ENCODE peak calls at places on chromosomes 4 and X, in seven cellular contexts. H is uterus, L is hepatocyte, X is upper lobe of left lung, D is cardiac muscle cell, U is tibial artery, T is spleen. F is an unnamed sample. For H3K36me3, the result is how much of the 10 kb centered on the place peaks cover.

GRCh38 chrX:71871367-71871766 is 39.3 kb upstream of the NHSL2 start:
- DNase-seq in H (no peak), L (no peak), X (no peak), D (no peak), U (no peak), T (no peak), F (no peak)

GRCh38 chrX:47171996-47172395 is 21.6 kb upstream of the UBA1 start:
- DNase-seq in H (no peak), L (no peak), X (no peak), D (no peak), U (no peak), T (peak), F (peak)

GRCh38 chrX:70046978-70047377 is 2.8 kb downstream of the AWAT2 start:
- DNase-seq in H (no peak), L (no peak), X (no peak), D (no peak), U (no peak), T (no peak), F (no peak)

GRCh38 chrX:23503835-23504539 is 163.3 kb upstream of the PRDX4 start:
- DNase-seq in H (no peak), L (peak), X (no peak), D (peak), U (peak), T (no peak), F (no peak)

GRCh38 chr4:24743931-24744330 is 51.4 kb upstream of the SOD3 start:
- DNase-seq in H (peak), L (peak), X (no peak), D (peak), U (no peak), T (no peak), F (no peak)

GRCh38 chr4:52038109-52038912 is at the start of gene SGCB:
- DNase-seq in H (peak), L (peak), X (peak), D (peak), U (peak), T (peak), F (peak)

GRCh38 chrX:131671714-131672113 is 127.8 kb downstream of the OR13H1 start:
- DNase-seq in H (no peak), L (no peak), X (no peak), D (no peak), U (no peak), T (no peak), F (no peak)

GRCh38 chr4:8459867-8460453 is 19.4 kb downstream of the TRMT44 start:
- DNase-seq in H (no peak), L (peak), X (no peak), D (no peak), U (no peak), T (no peak), F (no peak)

GRCh38 chr4:99402765-99403164 is 32.4 kb downstream of the ADH7 start:
- DNase-seq in H (no peak), L (no peak), X (no peak), D (no peak), U (no peak), T (no peak), F (no peak)

GRCh38 chr4:40990202-40990898 is 224.0 kb downstream of the APBB2 start:
- DNase-seq in H (no peak), L (no peak), X (no peak), D (no peak), U (no peak), T (no peak), F (no peak)

GRCh38 chr4:147550626-147551250 is 66.5 kb upstream of the TMEM184C start:
- DNase-seq in H (no peak), L (no peak), X (no peak), D (no peak), U (peak), T (no peak), F (no peak)

GRCh38 chr4:21596521-21596920 is 352.1 kb downstream of the KCNIP4 start:
- DNase-seq in H (no peak), L (peak), X (no peak), D (no peak), U (no peak), T (no peak), F (no peak)

GRCh38 chr4:169229571-169230028 is 41.2 kb downstream of the SH3RF1 start:
- DNase-seq in H (peak), L (peak), X (no peak), D (no peak), U (no peak), T (no peak), F (no peak)

GRCh38 chr4:40316782-40317635 is 18.1 kb upstream of the CHRNA9 start:
- DNase-seq in H (peak), L (peak), X (no peak), D (peak), U (peak), T (no peak), F (peak)

GRCh38 chr4:67198757-67199156 is 346.5 kb downstream of the CENPC start:
- DNase-seq in H (no peak), L (peak), X (no peak), D (peak), U (no peak), T (no peak), F (no peak)

GRCh38 chr4:160848901-160849735 is 1314.7 kb downstream of the FSTL5 start:
- DNase-seq in H (no peak), L (peak), X (no peak), D (peak), U (no peak), T (no peak), F (no peak)

GRCh38 chr4:5460106-5460801 is 248.1 kb downstream of the EVC2 start:
- DNase-seq in H (no peak), L (peak), X (no peak), D (peak), U (peak), T (peak), F (no peak)

GRCh38 chr4:148094149-148094548 is 348.1 kb downstream of the NR3C2 start:
- DNase-seq in H (no peak), L (no peak), X (no peak), D (no peak), U (no peak), T (no peak), F (no peak)

GRCh38 chr4:122152699-122153328 is 683 bp downstream of the BLTP1 start:
- DNase-seq in H (no peak), L (peak), X (peak), D (peak), U (peak), T (peak), F (peak)

GRCh38 chrX:80578518-80579105 is 158.4 kb downstream of the TENT5D start:
- DNase-seq in H (no peak), L (peak), X (no peak), D (peak), U (no peak), T (no peak), F (no peak)

GRCh38 chr4:84622959-84623358 is 40.0 kb downstream of the CDS1 start:
- DNase-seq in H (no peak), L (no peak), X (no peak), D (no peak), U (no peak), T (no peak), F (no peak)

GRCh38 chr4:3250438-3250955 is 1.5 kb downstream of the MSANTD1 start:
- DNase-seq in H (no peak), L (no peak), X (peak), D (no peak), U (no peak), T (peak), F (no peak)

GRCh38 chr4:16942491-16942890 is 44.0 kb upstream of the LDB2 start:
- DNase-seq in H (no peak), L (no peak), X (no peak), D (no peak), U (no peak), T (no peak), F (no peak)

GRCh38 chr4:37595875-37596402 is 90.2 kb downstream of the RELL1 start:
- DNase-seq in H (no peak), L (no peak), X (no peak), D (no peak), U (no peak), T (no peak), F (no peak)

GRCh38 chr4:13917010-13917409 is 289.5 kb upstream of the BOD1L1 start:
- DNase-seq in H (no peak), L (no peak), X (no peak), D (no peak), U (no peak), T (no peak), F (no peak)

GRCh38 chr4:184375027-184375426 is 99.3 kb downstream of the IRF2 start:
- DNase-seq in H (no peak), L (no peak), X (no peak), D (no peak), U (no peak), T (no peak), F (no peak)

GRCh38 chr4:149825336-149825735 is 9.7 kb upstream of the IQCM start:
- DNase-seq in H (no peak), L (no peak), X (no peak), D (no peak), U (no peak), T (no peak), F (no peak)

GRCh38 chr4:76108467-76109181 is 34.1 kb downstream of the ART3 start:
- DNase-seq in H (no peak), L (no peak), X (no peak), D (no peak), U (no peak), T (no peak), F (no peak)

GRCh38 chrX:149060921-149061320 is 444.2 kb downstream of the IDS start:
- DNase-seq in H (no peak), L (no peak), X (no peak), D (no peak), U (no peak), T (no peak), F (no peak)

GRCh38 chr4:98610926-98611325 is 47.5 kb downstream of the TSPAN5 start:
- DNase-seq in H (no peak), L (no peak), X (no peak), D (no peak), U (no peak), T (no peak), F (no peak)

GRCh38 chr4:36280555-36280954 is 861 bp upstream of the DTHD1 start:
- DNase-seq in H (no peak), L (no peak), X (no peak), D (peak), U (no peak), T (no peak), F (no peak)

GRCh38 chr4:145824469-145824868 is 114.2 kb downstream of the ZNF827 start:
- DNase-seq in H (no peak), L (no peak), X (no peak), D (no peak), U (no peak), T (no peak), F (no peak)

GRCh38 chr4:161577604-161578301 is 586.0 kb downstream of the FSTL5 start:
- DNase-seq in H (no peak), L (peak), X (no peak), D (no peak), U (no peak), T (no peak), F (no peak)

GRCh38 chr4:77600521-77601451 is 4.8 kb upstream of the CXCL13 start:
- DNase-seq in H (no peak), L (peak), X (no peak), D (peak), U (no peak), T (no peak), F (peak)

GRCh38 chrX:16838202-16839066 is 31.7 kb downstream of the RBBP7 start:
- DNase-seq in H (no peak), L (peak), X (no peak), D (peak), U (peak), T (no peak), F (no peak)

GRCh38 chr4:155164705-155165104 is 43.7 kb upstream of the NPY2R start:
- DNase-seq in H (no peak), L (no peak), X (no peak), D (no peak), U (no peak), T (no peak), F (no peak)

GRCh38 chrX:9790866-9791265 is 4.6 kb downstream of the SHROOM2 start:
- DNase-seq in H (no peak), L (peak), X (no peak), D (no peak), U (no peak), T (peak), F (no peak)

GRCh38 chrX:109943740-109944092 is 59.2 kb upstream of the TMEM164 start:
- DNase-seq in H (no peak), L (no peak), X (no peak), D (no peak), U (no peak), T (no peak), F (no peak)

GRCh38 chr4:78551420-78552351 is at the start of gene ANXA3:
- DNase-seq in H (no peak), L (peak), X (peak), D (peak), U (no peak), T (peak), F (peak)

GRCh38 chrX:7254144-7254543 is 106.2 kb upstream of the PUDP start:
- DNase-seq in H (no peak), L (no peak), X (no peak), D (no peak), U (no peak), T (no peak), F (no peak)
- TF ChIP-seq CTCF in H (no peak), L (no peak), X (no peak), D (no peak), U (no peak), T (no peak), F (no peak)

DNA sequence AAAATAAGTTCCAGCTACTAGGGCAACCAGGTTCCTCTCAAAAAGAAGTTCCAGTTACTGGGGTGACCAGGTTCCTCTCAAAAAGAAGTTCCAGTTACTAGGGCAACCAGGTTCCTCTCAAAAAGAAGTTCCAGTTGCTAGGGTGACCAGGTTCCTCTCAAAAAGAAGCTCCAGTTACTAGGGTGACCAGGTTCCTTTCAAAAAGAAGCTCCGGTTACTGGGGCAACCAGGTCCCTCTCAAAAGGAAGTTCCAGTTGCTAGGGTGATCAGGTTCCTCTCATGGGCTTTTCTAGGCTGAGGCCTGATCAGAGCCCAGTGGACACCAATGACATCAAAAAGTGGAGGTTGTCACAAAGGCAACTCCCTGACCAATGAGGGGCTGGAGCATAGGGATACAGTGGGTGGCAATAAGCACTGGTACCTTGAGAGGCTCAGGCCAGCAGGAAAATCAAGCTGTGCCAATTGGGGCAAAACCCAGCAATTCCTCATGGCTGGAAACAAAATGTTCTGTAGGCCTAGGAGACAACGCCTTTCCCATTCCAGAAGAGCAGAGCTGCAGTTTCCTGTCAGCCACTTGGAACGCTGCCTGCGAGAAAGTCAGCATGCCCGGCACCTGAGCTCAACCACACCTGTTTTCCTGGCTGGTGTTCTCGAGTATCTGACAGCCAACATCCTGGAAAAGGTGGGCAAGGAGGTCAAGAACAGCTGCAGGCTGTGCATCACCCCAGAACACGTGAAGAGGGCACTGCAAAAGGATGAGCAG is 12.3 kb upstream of the SYTL5 start:
- DNase-seq in H (no peak), L (peak), X (no peak), D (no peak), U (no peak), T (no peak), F (no peak)
- H3K27ac ChIP-seq in H (no peak), L (no peak), X (no peak), D (no peak), U (no peak), T (no peak), F (no peak)

DNA sequence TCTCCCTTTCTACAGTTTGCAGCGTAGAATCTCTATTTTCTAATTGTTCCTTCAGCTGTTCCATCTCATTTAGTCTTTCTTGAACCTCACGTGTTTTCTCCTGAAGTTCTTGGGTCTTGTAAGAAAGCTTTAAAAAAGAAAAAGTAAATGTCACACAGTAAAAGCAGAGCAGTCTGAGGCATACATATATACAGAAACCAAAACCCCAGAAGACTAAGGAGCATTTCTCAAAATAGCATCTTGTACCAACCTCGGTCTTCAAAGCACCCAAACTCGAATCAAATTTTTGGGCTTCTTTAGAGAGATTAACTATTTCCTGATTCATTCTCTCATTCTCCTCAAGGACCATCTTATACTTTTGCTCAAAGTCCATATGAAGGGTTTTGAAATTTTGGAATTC is 39.4 kb downstream of the CENPE start:
- DNase-seq in H (no peak), L (no peak), X (no peak), D (no peak), U (no peak), T (no peak), F (no peak)
- H3K36me3 ChIP-seq in H (under half), L (under half), X (under half), D (under half), U (under half), T (under half), F (under half)

DNA sequence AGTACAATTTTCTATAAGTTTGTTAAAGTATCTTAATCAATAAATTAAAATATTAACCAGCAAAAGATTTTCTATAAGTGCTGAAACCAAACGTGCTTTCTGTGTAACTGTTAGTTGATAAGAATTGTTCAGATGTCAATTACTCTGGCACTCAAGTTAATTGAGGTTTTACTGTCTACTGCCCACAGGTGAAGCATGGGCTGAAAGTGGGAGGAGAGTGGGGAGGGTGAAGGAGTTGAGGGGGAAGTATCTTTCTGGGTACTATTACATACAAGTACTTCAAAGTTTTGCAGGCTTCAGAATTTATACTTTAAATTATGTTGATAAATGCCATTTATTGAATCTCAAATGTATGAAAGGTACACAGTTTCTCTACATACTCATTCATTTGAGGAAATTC is 19.1 kb upstream of the CXCL3 start:
- DNase-seq in H (no peak), L (no peak), X (no peak), D (no peak), U (no peak), T (no peak), F (no peak)
- TF ChIP-seq CTCF in H (no peak), L (no peak), X (no peak), D (no peak), U (no peak), T (no peak), F (no peak)

GRCh38 chrX:108307408-108308085 is 130.7 kb downstream of the COL4A6 start:
- DNase-seq in H (no peak), L (peak), X (no peak), D (no peak), U (peak), T (no peak), F (no peak)
- H3K27ac ChIP-seq in H (no peak), L (peak), X (no peak), D (no peak), U (no peak), T (no peak), F (no peak)

GRCh38 chr4:57091657-57092162 is 18.5 kb downstream of the IGFBP7 start:
- DNase-seq in H (no peak), L (no peak), X (no peak), D (no peak), U (no peak), T (no peak), F (no peak)
- H3K36me3 ChIP-seq in H (under half), L (under half), X (under half), D (under half), U (under half), T (under half), F (under half)

GRCh38 chrX:41558531-41558930 is 111.4 kb downstream of the NYX start:
- DNase-seq in H (no peak), L (no peak), X (no peak), D (peak), U (no peak), T (no peak), F (no peak)
- TF ChIP-seq CTCF in H (peak), L (peak), X (peak), D (peak), U (peak), T (peak), F (peak)

GRCh38 chrX:120145295-120145925 is 13.0 kb upstream of the RHOXF2 start:
- DNase-seq in H (no peak), L (no peak), X (no peak), D (no peak), U (no peak), T (no peak), F (no peak)

GRCh38 chrX:120144178-120144844 is 14.1 kb upstream of the RHOXF2 start:
- DNase-seq in H (peak), L (no peak), X (no peak), D (no peak), U (no peak), T (no peak), F (no peak)

GRCh38 chrX:120137439-120137838 is 21.0 kb upstream of the RHOXF2 start:
- DNase-seq in H (no peak), L (no peak), X (no peak), D (no peak), U (no peak), T (no peak), F (no peak)

GRCh38 chrX:120136128-120136527 is 20.4 kb upstream of the RHOXF1 start:
- DNase-seq in H (no peak), L (no peak), X (no peak), D (no peak), U (no peak), T (no peak), F (no peak)

DNA sequence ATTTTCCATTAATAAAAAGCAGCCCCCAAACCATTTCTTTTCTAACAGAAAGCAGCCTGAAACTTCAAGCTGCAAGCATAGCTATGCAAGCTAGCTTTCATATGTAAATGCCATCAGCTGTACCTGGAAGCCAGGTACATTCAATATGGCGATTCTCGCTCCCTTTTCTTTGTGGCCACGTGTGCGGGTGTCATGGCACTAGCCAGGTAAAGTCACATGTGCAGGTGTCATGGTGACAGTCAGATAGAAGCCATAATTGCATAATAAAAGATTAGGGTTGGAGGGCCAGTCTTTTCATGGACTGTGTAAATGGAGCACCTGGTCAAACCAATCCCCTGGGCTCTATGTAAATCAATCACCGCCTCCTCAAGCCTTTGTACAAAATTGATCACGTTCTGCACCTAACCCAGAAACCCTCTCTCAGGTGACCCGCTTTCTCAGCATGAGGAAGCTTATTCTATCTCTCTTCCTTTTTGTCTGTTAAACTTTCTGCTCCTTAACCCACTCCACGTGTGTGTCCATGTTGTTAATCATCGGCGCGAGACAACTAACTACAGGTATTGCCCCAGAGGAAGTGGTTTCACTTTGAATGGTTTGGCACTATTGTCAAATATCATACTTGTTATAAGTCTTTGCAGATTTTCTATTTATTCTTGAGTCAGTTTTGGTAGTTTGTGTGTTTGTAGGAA is 18.0 kb upstream of the RHOXF2 start:
- DNase-seq in H (no peak), L (no peak), X (no peak), D (no peak), U (no peak), T (no peak), F (no peak)
- H3K27ac ChIP-seq in H (no peak), L (no peak), X (no peak), D (no peak), U (no peak), T (no peak), F (no peak)